ENCODE peak calls at places on chromosomes 13 and 19, in five cellular contexts. One of them, this sample, is unnamed.
A peak's percentile ranks its signal among the peaks of the same experiment; 100 is the strongest.

GRCh38 chr13:29005035-29005434 is 184.9 kb downstream of the MTUS2 start:
- DNase-seq in cardiac muscle cell: no peak
- DNase-seq in heart left ventricle: no peak
- DNase-seq in kidney: no peak
- DNase-seq in breast epithelium: no peak
- DNase-seq in this sample: no peak

GRCh38 chr19:12331211-12331941 is 2.1 kb downstream of the ZNF563 start:
- DNase-seq in cardiac muscle cell: peak; percentile 5
- DNase-seq in heart left ventricle: peak; percentile 27
- DNase-seq in kidney: no peak
- DNase-seq in breast epithelium: no peak
- DNase-seq in this sample: no peak

GRCh38 chr19:14081797-14082674 is 3.5 kb downstream of the C19orf67 start:
- DNase-seq in cardiac muscle cell: no peak
- DNase-seq in heart left ventricle: peak; percentile 76
- DNase-seq in kidney: peak; percentile 92
- DNase-seq in breast epithelium: peak; percentile 88
- DNase-seq in this sample: no peak

GRCh38 chr13:41411536-41411935 is 45.8 kb upstream of the RGCC start:
- DNase-seq in cardiac muscle cell: no peak
- DNase-seq in heart left ventricle: no peak
- DNase-seq in kidney: no peak
- DNase-seq in breast epithelium: no peak
- DNase-seq in this sample: no peak

GRCh38 chr13:26679411-26679810 is 81.2 kb downstream of the GPR12 start:
- DNase-seq in cardiac muscle cell: no peak
- DNase-seq in heart left ventricle: no peak
- DNase-seq in kidney: no peak
- DNase-seq in breast epithelium: no peak
- DNase-seq in this sample: no peak

GRCh38 chr13:85009447-85009846 is 789.8 kb downstream of the SLITRK6 start:
- DNase-seq in cardiac muscle cell: no peak
- DNase-seq in heart left ventricle: no peak
- DNase-seq in kidney: no peak
- DNase-seq in breast epithelium: no peak
- DNase-seq in this sample: no peak

GRCh38 chr19:6551607-6552450 is 21.0 kb downstream of the TNFSF9 start:
- DNase-seq in cardiac muscle cell: peak; percentile 72
- DNase-seq in heart left ventricle: no peak
- DNase-seq in kidney: peak; percentile 64
- DNase-seq in breast epithelium: no peak
- DNase-seq in this sample: no peak

GRCh38 chr13:100235311-100235901 is 146.5 kb downstream of the PCCA start:
- DNase-seq in cardiac muscle cell: peak; percentile 44
- DNase-seq in heart left ventricle: no peak
- DNase-seq in kidney: no peak
- DNase-seq in breast epithelium: no peak
- DNase-seq in this sample: no peak

GRCh38 chr19:45191324-45191845 is 12.8 kb downstream of the BLOC1S3 start:
- DNase-seq in cardiac muscle cell: no peak
- DNase-seq in heart left ventricle: no peak
- DNase-seq in kidney: no peak
- DNase-seq in breast epithelium: peak; percentile 37
- DNase-seq in this sample: no peak

GRCh38 chr13:103878891-103879605 is 812.8 kb upstream of the SLC10A2 start:
- DNase-seq in cardiac muscle cell: no peak
- DNase-seq in heart left ventricle: no peak
- DNase-seq in kidney: no peak
- DNase-seq in breast epithelium: no peak
- DNase-seq in this sample: no peak

GRCh38 chr13:37270206-37271001 is 164.9 kb upstream of the CSNK1A1L start:
- DNase-seq in cardiac muscle cell: no peak
- DNase-seq in heart left ventricle: no peak
- DNase-seq in kidney: no peak
- DNase-seq in breast epithelium: no peak
- DNase-seq in this sample: no peak

GRCh38 chr13:42320375-42320787 is 48.4 kb downstream of the AKAP11 start:
- DNase-seq in cardiac muscle cell: peak; percentile 16
- DNase-seq in heart left ventricle: no peak
- DNase-seq in kidney: no peak
- DNase-seq in breast epithelium: no peak
- DNase-seq in this sample: no peak

GRCh38 chr13:44374348-44374712 is 706 bp downstream of the SERP2 start:
- DNase-seq in cardiac muscle cell: no peak
- DNase-seq in heart left ventricle: no peak
- DNase-seq in kidney: no peak
- DNase-seq in breast epithelium: no peak
- DNase-seq in this sample: no peak

GRCh38 chr19:24000656-24001055 is 86.0 kb downstream of the ZNF726 start:
- DNase-seq in cardiac muscle cell: no peak
- DNase-seq in heart left ventricle: no peak
- DNase-seq in kidney: no peak
- DNase-seq in breast epithelium: no peak
- DNase-seq in this sample: no peak

GRCh38 chr13:40578055-40578454 is 88.4 kb downstream of the FOXO1 start:
- DNase-seq in cardiac muscle cell: no peak
- DNase-seq in heart left ventricle: no peak
- DNase-seq in kidney: no peak
- DNase-seq in breast epithelium: no peak
- DNase-seq in this sample: no peak

GRCh38 chr19:51663650-51664049 is 17.0 kb upstream of the SIGLEC14 start:
- DNase-seq in cardiac muscle cell: no peak
- DNase-seq in heart left ventricle: no peak
- DNase-seq in kidney: no peak
- DNase-seq in breast epithelium: no peak
- DNase-seq in this sample: no peak

GRCh38 chr13:71867101-71867814 is at the start of gene DACH1:
- DNase-seq in cardiac muscle cell: peak; percentile 73
- DNase-seq in heart left ventricle: peak; percentile 68
- DNase-seq in kidney: peak; percentile 89
- DNase-seq in breast epithelium: no peak
- DNase-seq in this sample: peak; percentile 62

GRCh38 chr19:40266111-40266510 is 19.0 kb downstream of the AKT2 start:
- DNase-seq in cardiac muscle cell: no peak
- DNase-seq in heart left ventricle: peak; percentile 87
- DNase-seq in kidney: peak; percentile 83
- DNase-seq in breast epithelium: no peak
- DNase-seq in this sample: no peak

GRCh38 chr19:40233811-40234389 is 7.4 kb upstream of the CCNP start:
- DNase-seq in cardiac muscle cell: no peak
- DNase-seq in heart left ventricle: no peak
- DNase-seq in kidney: no peak
- DNase-seq in breast epithelium: no peak
- DNase-seq in this sample: no peak

GRCh38 chr19:3046621-3047306 is 15.5 kb downstream of the TLE5 start:
- DNase-seq in cardiac muscle cell: peak; percentile 51
- DNase-seq in heart left ventricle: peak; percentile 61
- DNase-seq in kidney: peak; percentile 90
- DNase-seq in breast epithelium: no peak
- DNase-seq in this sample: peak; percentile 89

GRCh38 chr13:40235160-40235796 is 431.2 kb downstream of the FOXO1 start:
- DNase-seq in cardiac muscle cell: no peak
- DNase-seq in heart left ventricle: no peak
- DNase-seq in kidney: no peak
- DNase-seq in breast epithelium: no peak
- DNase-seq in this sample: no peak

GRCh38 chr19:42272535-42272897 is 3.5 kb downstream of the CIC start:
- DNase-seq in cardiac muscle cell: no peak
- DNase-seq in heart left ventricle: peak; percentile 28
- DNase-seq in kidney: peak; percentile 81
- DNase-seq in breast epithelium: peak; percentile 19
- DNase-seq in this sample: no peak

GRCh38 chr13:104837756-104838155 is 1697.7 kb downstream of the EFNB2 start:
- DNase-seq in cardiac muscle cell: no peak
- DNase-seq in heart left ventricle: no peak
- DNase-seq in kidney: no peak
- DNase-seq in breast epithelium: no peak
- DNase-seq in this sample: no peak

GRCh38 chr19:38251564-38252051 is 4.6 kb downstream of the PPP1R14A start:
- DNase-seq in cardiac muscle cell: no peak
- DNase-seq in heart left ventricle: peak; percentile 79
- DNase-seq in kidney: peak; percentile 93
- DNase-seq in breast epithelium: peak; percentile 85
- DNase-seq in this sample: peak; percentile 55

GRCh38 chr13:25980255-25980654 is 71.6 kb downstream of the SHISA2 start:
- DNase-seq in cardiac muscle cell: peak; percentile 50
- DNase-seq in heart left ventricle: no peak
- DNase-seq in kidney: no peak
- DNase-seq in breast epithelium: no peak
- DNase-seq in this sample: no peak

GRCh38 chr19:45428385-45429231 is 4.9 kb upstream of the ERCC1 start:
- DNase-seq in cardiac muscle cell: peak; percentile 95
- DNase-seq in heart left ventricle: peak; percentile 86
- DNase-seq in kidney: no peak
- DNase-seq in breast epithelium: no peak
- DNase-seq in this sample: peak; percentile 70

GRCh38 chr13:39105110-39105509 is 66.9 kb downstream of the NHLRC3 start:
- DNase-seq in cardiac muscle cell: peak; percentile 54
- DNase-seq in heart left ventricle: no peak
- DNase-seq in kidney: no peak
- DNase-seq in breast epithelium: no peak
- DNase-seq in this sample: no peak

GRCh38 chr19:40523322-40524047 is 53.2 kb upstream of the SHKBP1 start:
- DNase-seq in cardiac muscle cell: peak; percentile 77
- DNase-seq in heart left ventricle: peak; percentile 48
- DNase-seq in kidney: peak; percentile 78
- DNase-seq in breast epithelium: no peak
- DNase-seq in this sample: peak; percentile 25

GRCh38 chr19:44685877-44686276 is 13.1 kb upstream of the CEACAM16 start:
- DNase-seq in cardiac muscle cell: no peak
- DNase-seq in heart left ventricle: no peak
- DNase-seq in kidney: no peak
- DNase-seq in breast epithelium: no peak
- DNase-seq in this sample: no peak

GRCh38 chr19:13888281-13888680 is 11.3 kb downstream of the NANOS3 start:
- DNase-seq in cardiac muscle cell: no peak
- DNase-seq in heart left ventricle: no peak
- DNase-seq in kidney: no peak
- DNase-seq in breast epithelium: peak; percentile 66
- DNase-seq in this sample: no peak

GRCh38 chr13:44302948-44303575 is 70.6 kb upstream of the SERP2 start:
- DNase-seq in cardiac muscle cell: no peak
- DNase-seq in heart left ventricle: no peak
- DNase-seq in kidney: no peak
- DNase-seq in breast epithelium: no peak
- DNase-seq in this sample: no peak

GRCh38 chr19:2841858-2842574 is 741 bp downstream of the ZNF555 start:
- DNase-seq in cardiac muscle cell: peak; percentile 5
- DNase-seq in heart left ventricle: no peak
- DNase-seq in kidney: no peak
- DNase-seq in breast epithelium: no peak
- DNase-seq in this sample: no peak

GRCh38 chr13:23697772-23698313 is 127.6 kb downstream of the TNFRSF19 start:
- DNase-seq in cardiac muscle cell: no peak
- DNase-seq in heart left ventricle: no peak
- DNase-seq in kidney: no peak
- DNase-seq in breast epithelium: no peak
- DNase-seq in this sample: no peak

GRCh38 chr13:23703241-23703640 is 133.0 kb downstream of the TNFRSF19 start:
- DNase-seq in cardiac muscle cell: no peak
- DNase-seq in heart left ventricle: peak; percentile 50
- DNase-seq in kidney: peak; percentile 82
- DNase-seq in breast epithelium: no peak
- DNase-seq in this sample: no peak

GRCh38 chr13:23699271-23699670 is 129.1 kb downstream of the TNFRSF19 start:
- DNase-seq in cardiac muscle cell: no peak
- DNase-seq in heart left ventricle: no peak
- DNase-seq in kidney: no peak
- DNase-seq in breast epithelium: no peak
- DNase-seq in this sample: no peak

GRCh38 chr13:23701646-23702045 is 131.4 kb downstream of the TNFRSF19 start:
- DNase-seq in cardiac muscle cell: no peak
- DNase-seq in heart left ventricle: peak; percentile 89
- DNase-seq in kidney: peak; percentile 86
- DNase-seq in breast epithelium: peak; percentile 60
- DNase-seq in this sample: peak; percentile 90

GRCh38 chr13:23701191-23701590 is 131.0 kb downstream of the TNFRSF19 start:
- DNase-seq in cardiac muscle cell: no peak
- DNase-seq in heart left ventricle: no peak
- DNase-seq in kidney: no peak
- DNase-seq in breast epithelium: no peak
- DNase-seq in this sample: no peak
- H3K27ac ChIP-seq in cardiac muscle cell: no peak overlapping the region
- H3K27ac ChIP-seq in heart left ventricle: peak overlapping the region; percentile 52
- H3K27ac ChIP-seq in kidney: no peak overlapping the region
- H3K27ac ChIP-seq in breast epithelium: peak overlapping the region; percentile 35
- H3K27ac ChIP-seq in this sample: peak overlapping the region; percentile 66

GRCh38 chr13:21671793-21672680 is 1.2 kb downstream of the FGF9 start:
- DNase-seq in cardiac muscle cell: peak; percentile 16
- DNase-seq in heart left ventricle: no peak
- DNase-seq in kidney: no peak
- DNase-seq in breast epithelium: no peak
- DNase-seq in this sample: no peak
- H3K4me1 ChIP-seq in cardiac muscle cell: peaks cover 5% of the 10 kb centered on the region
- H3K4me1 ChIP-seq in heart left ventricle: peaks cover 52% of the 10 kb centered on the region
- H3K4me1 ChIP-seq in kidney: peaks cover 4% of the 10 kb centered on the region
- H3K4me1 ChIP-seq in breast epithelium: peaks cover 9% of the 10 kb centered on the region
- H3K4me1 ChIP-seq in this sample: peaks cover 8% of the 10 kb centered on the region

DNA sequence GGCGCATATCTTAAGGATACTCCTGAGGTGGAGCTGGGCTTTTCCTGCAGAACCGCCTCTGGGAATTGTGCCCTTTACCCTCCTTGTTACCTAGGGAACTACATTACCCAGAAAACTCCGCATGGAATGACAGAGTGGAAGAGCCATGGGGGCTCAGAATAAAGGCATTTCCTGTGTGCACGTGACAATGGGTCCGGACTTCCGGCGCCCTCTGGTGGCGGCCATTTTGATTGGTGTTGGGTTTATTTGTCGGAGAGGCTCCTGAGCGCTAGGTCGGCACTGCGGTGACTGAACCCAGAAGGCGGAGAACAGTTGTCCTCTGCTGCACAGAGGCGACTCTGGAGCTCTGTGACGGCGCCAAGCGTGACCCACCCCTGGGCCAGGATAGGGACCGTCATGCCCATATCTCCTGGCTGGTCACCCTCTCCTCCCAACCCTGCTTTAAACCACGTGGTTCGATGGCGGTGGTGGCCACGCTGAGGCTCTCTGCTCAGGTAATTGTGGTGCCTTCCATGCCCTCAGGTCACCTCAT is at the start of gene ZNF587B:
- DNase-seq in cardiac muscle cell: peak; percentile 93
- DNase-seq in heart left ventricle: peak; percentile 83
- DNase-seq in kidney: peak; percentile 85
- DNase-seq in breast epithelium: peak; percentile 62
- DNase-seq in this sample: peak; percentile 48
- H3K4me3 ChIP-seq in cardiac muscle cell: peak within 1 kb of the TSS; percentile 54
- H3K4me3 ChIP-seq in heart left ventricle: peak within 1 kb of the TSS; percentile 65
- H3K4me3 ChIP-seq in kidney: peak within 1 kb of the TSS; percentile 97
- H3K4me3 ChIP-seq in breast epithelium: peak within 1 kb of the TSS; percentile 61
- H3K4me3 ChIP-seq in this sample: peak within 1 kb of the TSS; percentile 28

DNA sequence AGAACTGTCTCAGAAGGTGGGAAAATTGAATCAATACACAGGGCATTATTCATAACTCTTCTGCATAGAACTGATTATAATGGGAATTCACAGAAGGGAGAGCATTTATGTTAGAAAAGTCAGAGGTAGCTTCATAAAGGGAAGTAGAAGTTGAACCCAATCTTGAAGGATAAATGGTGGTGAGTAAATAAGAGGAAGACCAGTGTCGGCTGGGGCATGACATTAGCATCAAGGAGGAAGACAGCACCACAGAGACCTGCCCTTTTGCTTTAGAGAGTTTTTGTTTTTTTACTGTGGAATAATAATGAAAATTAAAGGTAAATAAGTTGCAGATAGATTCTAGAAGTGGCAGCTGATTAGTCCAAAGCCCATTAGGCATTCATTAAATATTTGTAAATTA is 21.9 kb downstream of the CDC16 start:
- DNase-seq in cardiac muscle cell: no peak
- DNase-seq in heart left ventricle: no peak
- DNase-seq in kidney: no peak
- DNase-seq in breast epithelium: no peak
- DNase-seq in this sample: no peak
- H3K27ac ChIP-seq in cardiac muscle cell: no peak overlapping the region
- H3K27ac ChIP-seq in heart left ventricle: no peak overlapping the region
- H3K27ac ChIP-seq in kidney: no peak overlapping the region
- H3K27ac ChIP-seq in breast epithelium: no peak overlapping the region
- H3K27ac ChIP-seq in this sample: no peak overlapping the region